ENCODE peak calls at places on chromosomes 7 and 10, in five cellular contexts. S is GM23248, L is mesendoderm, Z is thoracic aorta, Q is IMR-90. X is an unnamed sample.

GRCh38 chr7:156158693-156159092 is 346.4 kb upstream of the SHH start:
- DNase-seq in S (no peak), L (no peak), Z (no peak), Q (no peak), X (no peak)

GRCh38 chr7:141697211-141697871 is 4.6 kb downstream of the DENND11 start:
- DNase-seq in S (peak), L (peak), Z (no peak), Q (peak), X (no peak)

GRCh38 chr10:65110029-65110428 is 1588.8 kb downstream of the REEP3 start:
- DNase-seq in S (no peak), L (no peak), Z (no peak), Q (no peak), X (no peak)

GRCh38 chr10:35464805-35465456 is 128.6 kb downstream of the CCNY start:
- DNase-seq in S (peak), L (no peak), Z (no peak), Q (peak), X (no peak)

GRCh38 chr10:95506056-95506737 is 55.0 kb downstream of the SORBS1 start:
- DNase-seq in S (no peak), L (no peak), Z (no peak), Q (no peak), X (no peak)

GRCh38 chr7:98240961-98241673 is 10.9 kb downstream of the TECPR1 start:
- DNase-seq in S (peak), L (peak), Z (no peak), Q (peak), X (no peak)

GRCh38 chr10:101397140-101397539 is 43.2 kb downstream of the BTRC start:
- DNase-seq in S (peak), L (peak), Z (peak), Q (peak), X (peak)

GRCh38 chr10:86105181-86105580 is 261.4 kb downstream of the GRID1 start:
- DNase-seq in S (no peak), L (no peak), Z (no peak), Q (no peak), X (no peak)

GRCh38 chr10:29104661-29105369 is 184.1 kb upstream of the LYZL1 start:
- DNase-seq in S (no peak), L (no peak), Z (no peak), Q (peak), X (no peak)

GRCh38 chr10:63865210-63865609 is 344.0 kb downstream of the REEP3 start:
- DNase-seq in S (no peak), L (peak), Z (no peak), Q (no peak), X (no peak)

GRCh38 chr10:12566161-12567115 is 217.1 kb downstream of the CAMK1D start:
- DNase-seq in S (peak), L (no peak), Z (no peak), Q (peak), X (no peak)

GRCh38 chr10:133114251-133114650 is 26.5 kb downstream of the ADGRA1 start:
- DNase-seq in S (no peak), L (no peak), Z (no peak), Q (no peak), X (no peak)

GRCh38 chr10:119090968-119091367 is 10.4 kb upstream of the EIF3A start:
- DNase-seq in S (peak), L (no peak), Z (no peak), Q (peak), X (peak)

GRCh38 chr7:26153823-26154783 is 2.1 kb downstream of the NFE2L3 start:
- DNase-seq in S (no peak), L (peak), Z (no peak), Q (peak), X (peak)

GRCh38 chr10:63703740-63704345 is 182.6 kb downstream of the REEP3 start:
- DNase-seq in S (no peak), L (no peak), Z (no peak), Q (no peak), X (no peak)

GRCh38 chr7:151838861-151839381 is 38.0 kb downstream of the PRKAG2 start:
- DNase-seq in S (no peak), L (no peak), Z (no peak), Q (no peak), X (no peak)

GRCh38 chr7:46651070-46651469 is 730.0 kb upstream of the IGFBP3 start:
- DNase-seq in S (no peak), L (no peak), Z (no peak), Q (no peak), X (no peak)

GRCh38 chr10:96244354-96244753 is 27.0 kb downstream of the BLNK start:
- DNase-seq in S (no peak), L (no peak), Z (no peak), Q (no peak), X (no peak)

GRCh38 chr10:72679838-72680241 is 12.1 kb upstream of the MCU start:
- DNase-seq in S (no peak), L (no peak), Z (no peak), Q (no peak), X (no peak)

GRCh38 chr10:101062231-101063161 is 707 bp downstream of the KAZALD1 start:
- DNase-seq in S (peak), L (peak), Z (no peak), Q (peak), X (peak)

GRCh38 chr10:24208661-24209420 is at the start of gene KIAA1217:
- DNase-seq in S (peak), L (peak), Z (no peak), Q (peak), X (no peak)

GRCh38 chr7:155752756-155753445 is 59.4 kb downstream of the SHH start:
- DNase-seq in S (no peak), L (no peak), Z (no peak), Q (no peak), X (no peak)

GRCh38 chr10:101066890-101067355 is 5.1 kb downstream of the KAZALD1 start:
- DNase-seq in S (peak), L (no peak), Z (no peak), Q (no peak), X (no peak)

GRCh38 chr10:12484945-12485805 is 135.8 kb downstream of the CAMK1D start:
- DNase-seq in S (no peak), L (peak), Z (peak), Q (no peak), X (peak)

GRCh38 chr10:9211228-9211627 is 1156.7 kb downstream of the GATA3 start:
- DNase-seq in S (peak), L (peak), Z (no peak), Q (peak), X (no peak)

GRCh38 chr10:5595095-5595494 is 70.3 kb downstream of the CALML3 start:
- DNase-seq in S (no peak), L (no peak), Z (no peak), Q (no peak), X (no peak)
- H3K27ac ChIP-seq in S (peak), L (no peak), Z (no peak), Q (no peak), X (no peak)

GRCh38 chr10:3206516-3207157 is 34.1 kb upstream of the PITRM1 start:
- DNase-seq in S (no peak), L (no peak), Z (no peak), Q (no peak), X (no peak)
- H3K27ac ChIP-seq in S (no peak), L (no peak), Z (no peak), Q (no peak), X (no peak)

DNA sequence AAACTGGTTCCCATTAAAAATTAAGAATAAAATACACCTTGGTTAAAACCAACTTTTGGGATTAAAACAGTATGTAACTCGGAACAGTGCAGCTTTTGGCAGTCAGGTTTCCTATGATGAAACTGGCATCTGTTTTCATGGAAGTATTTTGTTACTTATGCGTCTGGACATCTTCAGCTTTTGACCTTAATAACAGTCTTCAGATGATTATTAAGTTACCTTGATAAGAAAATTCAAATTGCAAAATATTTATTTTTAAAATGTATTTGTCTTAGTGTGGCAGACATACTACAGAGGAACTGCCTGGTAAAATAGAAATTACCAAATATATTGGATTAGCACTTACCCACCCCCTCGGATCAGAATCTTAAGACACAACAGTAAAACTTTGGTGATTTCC is 100.0 kb downstream of the ITGB8 start:
- DNase-seq in S (no peak), L (no peak), Z (no peak), Q (no peak), X (no peak)
- H3K27ac ChIP-seq in S (no peak), L (no peak), Z (no peak), Q (no peak), X (no peak)

GRCh38 chr7:114942443-114943175 is 20.7 kb downstream of the MDFIC start:
- DNase-seq in S (no peak), L (no peak), Z (no peak), Q (no peak), X (no peak)

GRCh38 chr7:114941692-114942091 is 19.8 kb downstream of the MDFIC start:
- DNase-seq in S (no peak), L (no peak), Z (no peak), Q (no peak), X (no peak)

GRCh38 chr7:114944742-114945625 is 23.1 kb downstream of the MDFIC start:
- DNase-seq in S (peak), L (peak), Z (peak), Q (peak), X (no peak)

GRCh38 chr7:114943530-114943929 is 21.6 kb downstream of the MDFIC start:
- DNase-seq in S (no peak), L (no peak), Z (no peak), Q (no peak), X (no peak)

GRCh38 chr7:114943953-114944741 is 22.3 kb downstream of the MDFIC start:
- DNase-seq in S (peak), L (no peak), Z (no peak), Q (no peak), X (no peak)
- H3K27ac ChIP-seq in S (peak), L (no peak), Z (peak), Q (peak), X (no peak)

DNA sequence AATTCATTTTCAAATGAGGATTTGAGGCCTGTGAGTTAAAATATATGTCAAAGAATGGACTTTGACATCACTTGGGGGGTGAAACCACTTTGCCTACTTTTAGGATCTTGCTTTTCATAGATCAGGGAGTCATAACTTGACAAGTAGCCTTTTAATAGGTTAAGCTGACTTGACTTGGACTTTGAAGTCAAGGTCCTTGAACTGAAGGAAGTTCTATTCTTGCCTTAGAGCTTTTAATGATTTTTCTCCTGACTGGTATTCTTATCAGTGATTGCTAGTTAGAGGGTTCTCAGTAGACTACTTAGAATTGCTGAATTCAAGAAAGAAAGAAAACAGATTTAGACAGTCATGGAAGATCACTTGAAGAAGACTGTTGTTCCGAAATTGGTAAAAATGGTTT is 17.7 kb downstream of the AGR2 start:
- DNase-seq in S (no peak), L (no peak), Z (no peak), Q (no peak), X (no peak)
- H3K27ac ChIP-seq in S (no peak), L (no peak), Z (no peak), Q (no peak), X (no peak)

DNA sequence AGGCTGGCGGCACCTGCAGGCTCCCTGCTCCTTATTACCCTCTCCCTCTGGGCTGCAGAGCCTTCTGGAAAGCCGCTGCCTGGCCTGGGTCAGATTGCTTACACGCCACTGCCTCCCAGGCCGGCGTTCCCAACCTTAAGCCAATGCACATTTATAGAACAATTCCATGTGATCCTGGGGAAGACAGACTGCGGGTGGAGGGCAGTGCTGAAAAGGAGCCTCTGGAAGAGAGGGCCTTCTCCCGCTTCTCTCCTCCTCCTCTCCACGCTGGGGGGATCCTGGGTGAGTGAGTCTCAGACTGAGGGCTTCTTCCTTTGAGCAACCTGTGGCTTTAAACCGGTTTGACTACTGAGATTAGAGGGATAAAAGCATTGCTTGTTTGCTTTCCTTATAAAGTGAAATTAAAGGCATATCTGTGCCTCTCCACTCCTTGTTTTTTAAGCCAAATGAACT is 5.5 kb downstream of the TACC2 start:
- DNase-seq in S (peak), L (peak), Z (no peak), Q (no peak), X (no peak)
- H3K27ac ChIP-seq in S (no peak), L (no peak), Z (peak), Q (no peak), X (no peak)

GRCh38 chr10:31025142-31025541 is 6.5 kb downstream of the ZNF438 start:
- DNase-seq in S (no peak), L (no peak), Z (no peak), Q (no peak), X (no peak)
- H3K27ac ChIP-seq in S (no peak), L (no peak), Z (peak), Q (no peak), X (no peak)

DNA sequence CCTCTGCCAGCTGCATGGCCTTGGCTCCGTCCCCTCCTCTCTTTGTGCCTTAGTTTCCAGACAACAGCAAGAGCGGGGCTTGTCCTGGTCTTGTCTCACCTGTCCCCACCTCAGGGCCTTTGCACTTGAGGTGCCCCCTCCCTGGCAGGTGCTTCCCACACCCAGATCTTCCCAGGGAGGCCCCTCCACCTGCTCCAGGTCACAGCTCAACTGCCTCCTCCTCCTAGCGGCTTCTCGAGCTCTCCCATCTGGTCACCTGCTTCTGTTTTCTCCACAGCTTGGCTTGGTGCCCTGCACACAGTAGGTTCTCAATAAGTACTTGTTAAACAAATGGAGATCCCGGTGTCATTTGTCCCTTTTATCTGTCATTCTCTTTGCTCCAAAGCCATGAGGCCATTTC is 64.3 kb upstream of the ZNF716 start:
- DNase-seq in S (no peak), L (no peak), Z (no peak), Q (no peak), X (no peak)
- H3K27ac ChIP-seq in S (no peak), L (no peak), Z (no peak), Q (no peak), X (no peak)

GRCh38 chr10:99975106-99975829 is 34.5 kb downstream of the DNMBP start:
- DNase-seq in S (no peak), L (no peak), Z (no peak), Q (no peak), X (no peak)

GRCh38 chr10:99976886-99977391 is 32.8 kb downstream of the DNMBP start:
- DNase-seq in S (peak), L (peak), Z (no peak), Q (peak), X (no peak)

GRCh38 chr10:99975942-99976809 is 33.6 kb downstream of the DNMBP start:
- DNase-seq in S (peak), L (no peak), Z (no peak), Q (peak), X (no peak)

GRCh38 chr10:99979066-99979685 is 30.6 kb downstream of the DNMBP start:
- DNase-seq in S (no peak), L (peak), Z (no peak), Q (no peak), X (no peak)

DNA sequence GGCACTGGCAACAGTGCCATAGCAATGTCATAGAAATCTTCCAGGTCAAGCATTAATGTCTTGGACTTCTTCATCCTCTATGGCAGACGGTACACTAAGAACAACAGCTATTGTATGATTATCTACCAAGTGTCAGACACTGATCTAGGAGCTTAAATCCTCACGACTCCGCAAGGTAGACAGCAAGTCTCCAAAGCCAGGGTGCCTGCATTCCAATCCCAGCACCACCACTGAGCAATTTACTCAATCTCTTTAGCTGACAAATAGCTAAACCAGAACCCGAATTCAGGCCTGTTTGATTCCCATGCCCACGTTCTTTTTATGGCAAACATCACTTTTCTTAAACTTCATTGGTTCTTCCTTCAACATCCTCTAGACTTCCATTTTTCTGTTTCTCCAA is 31.8 kb downstream of the DNMBP start:
- DNase-seq in S (peak), L (peak), Z (no peak), Q (no peak), X (no peak)
- H3K27ac ChIP-seq in S (peak), L (no peak), Z (no peak), Q (peak), X (no peak)